ENCODE peak calls at places on chromosomes 4 and X, in eight cellular contexts. H is lung microvascular endothelial cell; M is stimulated activated CD4-positive, alpha-beta T cell treated with anti-CD3 and anti-CD28 coated beads, Interleukin-15, amount 100 ng/mL, for 1 hour; P is putamen; Q is nephron progenitor cell; U is activated B cell treated with CpG ODN at 0.5 μM for 24 hours; E is RKO; G is NT2/D1. D is an unnamed sample.

GRCh38 chr4:152385551-152385950 is 150.3 kb downstream of the FBXW7 start:
- DNase-seq in U (no peak), G (no peak), E (peak; percentile 28), Q (no peak), H (peak; percentile 21), P (no peak), M (no peak), D (no peak)

GRCh38 chr4:110249687-110250387 is 51.4 kb upstream of the ELOVL6 start:
- DNase-seq in H (no peak), M (no peak), Q (no peak), U (no peak), E (no peak), G (no peak), P (no peak), D (no peak)

GRCh38 chrX:118644378-118644777 is 83.0 kb upstream of the IL13RA1 start:
- DNase-seq in E (peak; percentile 79), U (no peak), M (no peak), P (peak; percentile 7), G (no peak), Q (no peak), H (peak; percentile 67), D (no peak)

GRCh38 chr4:148514041-148514440 is 71.8 kb upstream of the NR3C2 start:
- DNase-seq in M (no peak), U (no peak), P (no peak), Q (no peak), E (peak; percentile 30), H (peak; percentile 50), G (no peak), D (no peak)

GRCh38 chr4:25680580-25680979 is 24.9 kb downstream of the SLC34A2 start:
- DNase-seq in Q (no peak), H (no peak), E (no peak), M (no peak), U (no peak), P (no peak), G (no peak), D (no peak)

GRCh38 chrX:141468940-141469339 is 115.6 kb downstream of the SPANXA1 start:
- DNase-seq in G (no peak), M (no peak), Q (no peak), H (peak; percentile 73), P (no peak), E (no peak), U (no peak), D (no peak)

GRCh38 chrX:115892787-115893671 is 277.5 kb upstream of the AGTR2 start:
- DNase-seq in H (peak; percentile 43), M (no peak), U (no peak), P (peak; percentile 54), Q (no peak), G (peak; percentile 32), E (peak; percentile 61), D (peak; percentile 50)

GRCh38 chr4:182083681-182084410 is 159.4 kb upstream of the TENM3 start:
- DNase-seq in U (no peak), M (no peak), E (no peak), H (no peak), P (no peak), Q (no peak), G (no peak), D (no peak)

GRCh38 chrX:33175201-33175600 is 36.1 kb downstream of the DMD start:
- DNase-seq in Q (no peak), E (no peak), H (no peak), U (no peak), P (no peak), G (no peak), M (no peak), D (no peak)

GRCh38 chr4:183636488-183636887 is 22.5 kb downstream of the RWDD4 start:
- DNase-seq in H (peak; percentile 26), M (no peak), U (no peak), Q (no peak), G (no peak), E (no peak), P (no peak), D (no peak)

GRCh38 chrX:49212209-49212608 is 12.2 kb upstream of the SYP start:
- DNase-seq in U (no peak), G (no peak), Q (no peak), H (no peak), E (no peak), M (no peak), P (no peak), D (no peak)

GRCh38 chrX:3161686-3162085 is 120.4 kb downstream of the ARSF start:
- DNase-seq in P (no peak), Q (no peak), E (no peak), G (no peak), M (no peak), U (no peak), H (no peak), D (no peak)

GRCh38 chr4:8726344-8726851 is 133.8 kb downstream of the CPZ start:
- DNase-seq in M (no peak), P (no peak), G (no peak), Q (no peak), U (peak; percentile 4), E (no peak), H (no peak), D (no peak)

GRCh38 chrX:12673487-12673886 is 117.7 kb upstream of the PRPS2 start:
- DNase-seq in G (no peak), M (no peak), H (no peak), U (no peak), P (no peak), E (no peak), Q (no peak), D (no peak)

GRCh38 chr4:146095091-146095690 is 80.3 kb upstream of the LSM6 start:
- DNase-seq in Q (peak; percentile 44), G (peak; percentile 50), P (peak; percentile 3), H (peak; percentile 70), M (no peak), U (no peak), E (peak; percentile 55), D (no peak)

GRCh38 chr4:147899512-147899911 is 167.6 kb downstream of the ARHGAP10 start:
- DNase-seq in M (no peak), Q (no peak), P (no peak), E (no peak), G (no peak), U (no peak), H (no peak), D (no peak)

GRCh38 chr4:8303485-8304281 is 34.1 kb downstream of the HTRA3 start:
- DNase-seq in M (no peak), G (no peak), P (no peak), E (peak; percentile 87), H (peak; percentile 88), U (no peak), Q (no peak), D (no peak)

GRCh38 chr4:125735107-125735506 is 420.4 kb downstream of the FAT4 start:
- DNase-seq in G (no peak), Q (peak; percentile 29), E (peak; percentile 74), U (no peak), H (peak; percentile 85), M (no peak), P (no peak), D (no peak)

GRCh38 chrX:73068467-73069364 is 10.6 kb downstream of the PABPC1L2A start:
- DNase-seq in P (no peak), G (no peak), M (no peak), Q (no peak), E (no peak), H (no peak), U (no peak), D (no peak)

GRCh38 chrX:69032601-69033000 is 132.7 kb downstream of the PJA1 start:
- DNase-seq in U (no peak), M (no peak), H (no peak), P (no peak), E (no peak), Q (no peak), G (no peak), D (no peak)

GRCh38 chrX:120840826-120841225 is 34.8 kb downstream of the CT47B1 start:
- DNase-seq in E (peak; percentile 25), P (no peak), Q (no peak), H (peak; percentile 38), G (no peak), M (no peak), U (no peak), D (no peak)

GRCh38 chr4:184111433-184111832 is 106.2 kb downstream of the ENPP6 start:
- DNase-seq in G (no peak), H (no peak), U (no peak), E (no peak), M (no peak), Q (no peak), P (no peak), D (no peak)

GRCh38 chr4:164977243-164978164 is at the start of gene TRIM61:
- DNase-seq in G (peak; percentile 71), P (peak; percentile 66), U (peak; percentile 37), E (no peak), Q (peak; percentile 58), H (no peak), M (no peak), D (no peak)

GRCh38 chrX:476724-477075 is 90.0 kb upstream of the PPP2R3B start:
- DNase-seq in G (no peak), H (no peak), U (no peak), Q (no peak), M (no peak), E (no peak), P (no peak), D (no peak)

GRCh38 chrX:119427024-119427794 is 28.1 kb downstream of the SLC25A43 start:
- DNase-seq in M (no peak), P (no peak), Q (no peak), U (peak; percentile 15), H (peak; percentile 8), E (no peak), G (no peak), D (no peak)